ENCODE peak calls at places on chromosomes 1 and 21, in seven cellular contexts. K is IMR-90, C is H9, W is mesendoderm, M is H1, X is mesenchymal stem cell, P is trophoblast cell. L is an unnamed sample.

GRCh38 chr1:235642943-235643371 is 6.6 kb downstream of the GNG4 start:
- DNase-seq in P (no peak), K (no peak), M (no peak), X (no peak), C (peak), W (peak), L (no peak)

GRCh38 chr1:19372602-19373001 is 60.5 kb downstream of the SLC66A1 start:
- DNase-seq in W (no peak), K (no peak), X (no peak), P (no peak), M (no peak), C (no peak), L (no peak)

GRCh38 chr1:52955129-52955970 is 28.3 kb downstream of the SCP2 start:
- DNase-seq in C (no peak), M (no peak), K (peak), W (no peak), X (peak), P (no peak), L (no peak)

GRCh38 chr21:31660134-31660565 is 657 bp downstream of the SOD1 start:
- DNase-seq in W (peak), X (peak), C (no peak), P (no peak), M (no peak), K (no peak), L (no peak)

GRCh38 chr21:30502041-30502440 is at the start of gene KRTAP19-5:
- DNase-seq in X (no peak), C (no peak), W (no peak), K (no peak), P (no peak), M (no peak), L (no peak)

GRCh38 chr1:109669246-109669948 is 1.5 kb downstream of the GSTM2 start:
- DNase-seq in P (no peak), X (no peak), M (no peak), W (no peak), K (no peak), C (no peak), L (no peak)

GRCh38 chr1:9427388-9427787 is 111.9 kb upstream of the SLC25A33 start:
- DNase-seq in W (no peak), C (no peak), M (no peak), X (no peak), K (no peak), P (no peak), L (no peak)

GRCh38 chr1:56915960-56916359 is 49.9 kb downstream of the C8B start:
- DNase-seq in P (no peak), M (no peak), W (no peak), X (no peak), K (no peak), C (no peak), L (no peak)

GRCh38 chr1:8441466-8441865 is 123.6 kb downstream of the SLC45A1 start:
- DNase-seq in W (no peak), P (peak), K (peak), M (no peak), C (no peak), X (no peak), L (no peak)

GRCh38 chr1:7149080-7149838 is 364.0 kb downstream of the CAMTA1 start:
- DNase-seq in W (peak), C (peak), K (no peak), X (no peak), M (no peak), P (no peak), L (no peak)

GRCh38 chr1:162878000-162878596 is 17.1 kb upstream of the CCDC190 start:
- DNase-seq in X (peak), K (peak), W (peak), C (peak), M (peak), P (peak), L (peak)

GRCh38 chr1:66168467-66168887 is 365.5 kb upstream of the SGIP1 start:
- DNase-seq in X (no peak), C (no peak), P (no peak), K (peak), W (peak), M (no peak), L (no peak)

GRCh38 chr1:56017336-56017735 is 562.0 kb downstream of the PLPP3 start:
- DNase-seq in M (no peak), K (peak), P (no peak), X (no peak), W (no peak), C (no peak), L (no peak)

GRCh38 chr1:202171292-202172014 is 11.1 kb upstream of the PTPN7 start:
- DNase-seq in C (no peak), W (no peak), P (no peak), K (no peak), M (no peak), X (no peak), L (no peak)

GRCh38 chr1:89524369-89525168 is at the start of gene LRRC8B:
- DNase-seq in X (peak), M (peak), P (peak), K (peak), C (peak), W (peak), L (peak)

GRCh38 chr1:89519779-89520358 is 4.8 kb upstream of the LRRC8B start:
- DNase-seq in X (peak), K (peak), M (no peak), C (no peak), W (peak), P (peak), L (no peak)

GRCh38 chr1:89525169-89525855 is 683 bp downstream of the LRRC8B start:
- DNase-seq in P (no peak), W (peak), M (no peak), K (no peak), X (peak), C (no peak), L (no peak)

GRCh38 chr1:89527256-89527655 is 2.6 kb downstream of the LRRC8B start:
- DNase-seq in P (no peak), W (no peak), M (no peak), C (no peak), K (no peak), X (no peak), L (no peak)

DNA sequence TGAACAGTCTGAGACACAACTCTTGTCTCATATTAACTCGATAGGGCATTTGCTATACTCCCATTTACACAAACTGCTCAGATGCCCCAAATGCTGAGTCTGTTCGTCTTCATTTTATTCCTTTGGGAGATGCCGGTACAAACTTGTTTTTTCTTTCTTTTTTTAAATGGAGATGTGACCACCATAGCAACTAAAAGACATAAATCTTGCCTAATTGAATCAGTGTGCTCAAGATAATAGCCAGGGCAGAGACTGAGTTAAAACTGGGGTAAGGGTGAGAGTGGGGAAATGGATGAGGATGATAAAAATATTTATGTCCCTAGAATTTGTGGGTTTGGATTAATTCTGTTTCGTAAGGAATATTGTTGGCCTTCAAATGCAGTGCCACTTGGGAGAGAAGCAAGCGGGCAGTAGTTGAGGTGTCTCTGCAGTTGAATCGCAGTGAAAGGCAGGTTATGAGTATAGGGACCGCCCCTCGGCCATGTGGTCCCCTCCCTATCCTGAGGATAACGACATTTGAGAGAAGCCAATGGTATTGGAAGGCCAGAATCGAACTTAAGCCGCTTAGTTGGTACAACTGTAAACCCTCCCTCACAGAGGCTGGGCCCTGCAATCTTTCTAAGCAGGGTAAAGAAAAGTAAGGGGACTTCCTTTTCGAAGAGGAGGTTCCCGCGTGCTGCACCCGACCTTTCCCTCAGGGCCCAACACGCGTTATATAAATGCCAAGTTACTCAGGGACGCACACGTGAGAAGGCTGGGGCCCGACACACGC is 846 bp upstream of the LRRC8B start:
- DNase-seq in P (peak), K (peak), W (peak), X (peak), C (peak), M (peak), L (peak)
- H3K9ac ChIP-seq in P (peak), K (no peak), W (peak), X (peak), C (peak), M (peak), L (peak)

DNA sequence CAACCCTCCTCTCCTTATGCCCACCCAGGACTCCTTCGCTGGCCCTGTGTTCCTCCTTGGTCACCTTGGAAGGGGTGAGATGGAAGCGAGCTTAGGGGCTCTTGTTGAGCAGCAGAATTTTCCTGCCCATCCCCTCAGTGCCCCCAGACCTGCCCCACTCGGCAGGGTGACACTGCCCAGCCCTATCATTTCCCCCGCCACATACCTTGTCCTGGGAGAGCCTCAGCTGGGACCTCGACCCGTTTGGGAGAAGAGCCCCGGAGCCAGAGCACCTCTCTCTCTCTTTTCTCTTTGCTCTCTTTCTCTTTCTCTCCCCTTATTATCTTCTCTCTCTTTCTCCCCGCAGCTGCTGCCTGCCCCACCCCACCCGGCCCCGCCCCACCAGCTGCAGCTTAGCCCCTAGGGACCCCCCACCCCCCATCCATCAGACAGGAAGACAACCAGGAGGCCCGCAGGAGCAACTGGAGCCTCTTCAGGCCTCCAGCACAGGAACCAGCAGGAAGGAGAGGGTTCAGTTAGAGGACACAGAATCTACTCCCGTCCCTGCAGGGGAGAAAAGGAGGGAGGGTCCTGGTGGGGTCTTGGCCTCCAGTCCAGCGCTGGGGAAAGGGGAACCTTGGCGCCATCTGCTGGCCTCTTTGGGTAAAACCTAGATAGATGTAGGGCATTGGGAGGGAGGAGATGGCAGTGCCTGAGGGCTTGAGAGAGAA is 1.6 kb upstream of the FNDC5 start:
- DNase-seq in W (peak), X (peak), M (peak), K (peak), C (peak), P (peak), L (peak)
- H3K23ac ChIP-seq in W (no peak), X (no peak), M (no peak), K (peak), C (no peak), P (no peak), L (no peak)

GRCh38 chr21:43735236-43736091 is 16.5 kb downstream of the PDXK start:
- DNase-seq in X (no peak), K (no peak), M (no peak), C (no peak), P (no peak), W (no peak), L (no peak)
- H3K9ac ChIP-seq in X (no peak), K (no peak), M (peak), C (no peak), P (no peak), W (no peak), L (peak)

DNA sequence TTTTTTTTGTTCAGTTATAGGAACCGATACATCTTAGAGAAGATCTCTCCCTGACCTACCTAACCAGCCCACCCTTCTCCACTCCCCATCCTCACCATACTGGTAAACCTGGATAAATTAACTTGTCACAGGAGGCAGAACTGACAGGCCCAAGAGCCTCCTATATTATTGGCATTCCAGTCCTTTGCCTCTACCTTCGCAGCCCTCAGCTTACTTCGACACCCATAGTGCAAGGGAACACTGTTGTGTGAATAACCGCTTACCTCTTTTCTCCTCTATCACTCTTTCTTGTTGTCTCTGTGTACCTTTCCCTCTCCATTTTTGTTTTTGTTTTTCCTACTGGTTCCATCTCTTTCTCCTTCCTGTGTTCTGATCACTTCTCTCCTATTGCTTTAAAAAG is 58.7 kb downstream of the CDC14A start:
- DNase-seq in K (no peak), M (no peak), X (no peak), P (no peak), C (no peak), W (no peak), L (no peak)
- H3K23ac ChIP-seq in K (no peak), M (no peak), X (no peak), P (no peak), C (no peak), W (no peak), L (no peak)

GRCh38 chr1:4174291-4175200 is 274.5 kb upstream of the C1orf174 start:
- DNase-seq in W (no peak), C (no peak), X (no peak), M (no peak), K (no peak), P (no peak), L (no peak)
- H3K9ac ChIP-seq in W (no peak), C (no peak), X (no peak), M (no peak), K (no peak), P (no peak), L (no peak)

GRCh38 chr1:195243492-195243891 is 1364.7 kb downstream of the KCNT2 start:
- DNase-seq in C (no peak), M (no peak), X (no peak), K (no peak), P (no peak), W (no peak), L (no peak)
- H3K23ac ChIP-seq in C (no peak), M (no peak), X (no peak), K (no peak), P (no peak), W (no peak), L (no peak)

DNA sequence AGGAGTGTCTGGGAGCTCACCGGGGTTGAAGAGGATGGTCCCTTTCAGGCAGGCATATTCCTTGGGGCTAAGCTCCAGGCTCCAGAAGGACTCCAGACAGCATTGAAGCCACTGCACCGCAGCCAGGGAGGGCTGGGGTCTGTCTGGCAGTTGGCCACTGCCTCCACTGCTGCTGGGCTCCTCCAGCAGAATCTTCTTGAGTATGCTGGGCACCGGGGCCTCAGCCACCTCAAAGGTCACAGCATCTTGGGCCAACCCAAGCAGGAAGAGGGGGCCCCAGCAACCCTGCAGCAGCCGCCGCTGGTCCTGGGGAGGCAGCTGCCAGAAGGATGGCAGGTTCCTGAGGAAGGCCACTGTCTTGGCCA is 404 bp downstream of the NR0B2 start:
- DNase-seq in W (no peak), P (no peak), K (no peak), C (no peak), X (no peak), M (no peak), L (no peak)
- H3K9ac ChIP-seq in W (no peak), P (no peak), K (no peak), C (no peak), X (no peak), M (no peak), L (no peak)

DNA sequence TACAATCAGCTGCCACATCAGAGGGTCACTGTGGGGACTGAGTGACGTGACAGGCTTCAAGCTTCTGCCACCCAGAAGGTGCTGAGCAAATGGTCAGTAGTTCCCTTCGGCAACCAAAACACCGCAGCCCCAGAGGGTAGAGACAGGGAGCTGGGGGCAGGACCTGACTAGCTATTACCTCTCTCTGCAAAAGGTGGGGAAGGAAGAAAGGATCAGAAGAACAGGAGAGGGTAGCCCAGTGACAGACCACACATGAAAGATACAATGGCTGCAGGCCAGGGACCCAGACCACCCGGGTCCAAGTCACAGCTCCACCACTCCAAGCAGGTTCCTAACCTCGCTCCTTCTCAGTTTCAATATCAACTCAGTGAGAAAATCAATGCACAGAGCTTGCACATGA is 377.1 kb downstream of the NPHP4 start:
- DNase-seq in K (no peak), C (no peak), M (no peak), W (no peak), P (no peak), X (no peak), L (no peak)
- H3K23ac ChIP-seq in K (no peak), C (no peak), M (no peak), W (no peak), P (no peak), X (no peak), L (no peak)

DNA sequence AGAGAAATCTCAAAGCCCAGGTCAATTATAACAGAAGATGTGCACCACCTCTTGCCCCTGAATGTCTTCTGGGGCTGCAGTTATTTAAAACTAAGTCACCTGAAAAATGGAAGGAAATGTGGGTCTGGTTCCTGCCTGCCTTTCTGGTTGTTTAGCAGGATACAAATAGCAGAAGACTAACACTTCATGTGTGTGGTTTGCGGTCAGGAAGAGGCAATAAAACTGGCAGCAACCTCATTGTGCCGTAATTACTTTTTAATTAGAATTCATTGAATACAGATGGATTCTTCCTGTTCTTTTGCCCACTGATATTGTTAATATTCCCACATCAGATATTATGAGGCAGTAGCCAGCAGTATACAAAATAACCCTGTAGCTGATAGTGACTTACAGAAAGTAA is 345.7 kb downstream of the ZNF326 start:
- DNase-seq in P (no peak), K (no peak), M (no peak), C (no peak), W (no peak), X (no peak), L (no peak)
- H3K9ac ChIP-seq in P (no peak), K (no peak), M (no peak), C (no peak), W (no peak), X (no peak), L (no peak)

L was measured in neuronal stem cell.